ENCODE peak calls at places on chromosomes 11 and 22, in seven cellular contexts. K is adrenal gland; P is tibial nerve; L is heart right ventricle; Y is CD8-positive, alpha-beta memory T cell; B is ascending aorta; U is heart left ventricle. O is an unnamed sample. For H3K9me3, the result is how much of the 10 kb centered on the place peaks cover.

GRCh38 chr11:7175007-7175406 is 76.7 kb upstream of the SYT9 start:
- DNase-seq in K (no peak), U (no peak), L (no peak), P (no peak), Y (no peak), B (no peak), O (no peak)

GRCh38 chr11:116740741-116741140 is 32.0 kb downstream of the BUD13 start:
- DNase-seq in U (no peak), P (no peak), B (no peak), L (no peak), Y (no peak), K (no peak), O (no peak)

GRCh38 chr22:23539135-23539838 is 40.8 kb downstream of the IGLL1 start:
- DNase-seq in L (peak), U (peak), K (peak), Y (peak), P (peak), B (peak), O (peak)

GRCh38 chr11:86069408-86070086 is 663 bp upstream of the PICALM start:
- DNase-seq in P (no peak), U (peak), Y (no peak), K (peak), L (peak), B (peak), O (peak)

GRCh38 chr11:57597971-57598830 is 716 bp downstream of the SERPING1 start:
- DNase-seq in K (peak), L (peak), U (peak), B (peak), Y (no peak), P (peak), O (peak)

GRCh38 chr11:78189851-78190250 is 1.1 kb downstream of the USP35 start:
- DNase-seq in P (no peak), B (no peak), L (no peak), Y (no peak), K (no peak), U (no peak), O (peak)

GRCh38 chr11:9489366-9489765 is 28.6 kb downstream of the ZNF143 start:
- DNase-seq in P (no peak), L (no peak), K (no peak), B (no peak), Y (no peak), U (no peak), O (peak)

GRCh38 chr11:100789500-100789899 is 102.4 kb downstream of the ARHGAP42 start:
- DNase-seq in Y (no peak), L (peak), B (no peak), U (peak), K (peak), P (no peak), O (no peak)

GRCh38 chr11:16171882-16172281 is 184.5 kb downstream of the SOX6 start:
- DNase-seq in B (no peak), U (no peak), L (no peak), P (no peak), K (no peak), Y (no peak), O (no peak)

GRCh38 chr11:94553938-94554337 is 10.2 kb downstream of the FUT4 start:
- DNase-seq in B (no peak), K (no peak), P (no peak), Y (no peak), L (no peak), U (no peak), O (peak)

GRCh38 chr22:48343461-48343860 is 1484.2 kb downstream of the BRD1 start:
- DNase-seq in Y (no peak), P (no peak), K (no peak), L (no peak), U (no peak), B (no peak), O (no peak)
- H3K9me3 ChIP-seq in Y (under half), P (under half), K (under half), L (under half), U (under half), B (under half), O (under half)

GRCh38 chr22:47574551-47574950 is 812.1 kb downstream of the TBC1D22A start:
- DNase-seq in L (no peak), U (peak), Y (no peak), P (no peak), K (no peak), B (no peak), O (no peak)
- H3K9me3 ChIP-seq in L (under half), U (under half), Y (under half), P (under half), K (under half), B (under half), O (under half)

GRCh38 chr22:49400866-49401598 is 426.6 kb downstream of the BRD1 start:
- DNase-seq in K (no peak), Y (no peak), P (no peak), U (no peak), B (no peak), L (no peak), O (no peak)

GRCh38 chr22:49402169-49402568 is 425.5 kb downstream of the BRD1 start:
- DNase-seq in K (no peak), Y (no peak), P (no peak), B (no peak), U (no peak), L (no peak), O (no peak)

GRCh38 chr22:49398646-49399045 is 429.0 kb downstream of the BRD1 start:
- DNase-seq in L (no peak), K (no peak), P (no peak), B (peak), Y (no peak), U (no peak), O (no peak)

GRCh38 chr22:49398115-49398514 is 429.6 kb downstream of the BRD1 start:
- DNase-seq in U (no peak), B (peak), P (no peak), L (no peak), Y (no peak), K (no peak), O (no peak)

GRCh38 chr22:49400136-49400865 is 427.4 kb downstream of the BRD1 start:
- DNase-seq in U (no peak), Y (no peak), L (no peak), B (no peak), P (no peak), K (no peak), O (no peak)
- H3K9me3 ChIP-seq in U (under half), Y (under half), L (under half), B (under half), P (under half), K (under half), O (under half)

GRCh38 chr11:71189768-71190315 is 62.5 kb downstream of the SHANK2 start:
- DNase-seq in P (no peak), B (no peak), Y (no peak), K (no peak), L (no peak), U (no peak), O (no peak)
- H3K9me3 ChIP-seq in P (under half), B (under half), Y (under half), K (under half), L (under half), U (under half), O (under half)

DNA sequence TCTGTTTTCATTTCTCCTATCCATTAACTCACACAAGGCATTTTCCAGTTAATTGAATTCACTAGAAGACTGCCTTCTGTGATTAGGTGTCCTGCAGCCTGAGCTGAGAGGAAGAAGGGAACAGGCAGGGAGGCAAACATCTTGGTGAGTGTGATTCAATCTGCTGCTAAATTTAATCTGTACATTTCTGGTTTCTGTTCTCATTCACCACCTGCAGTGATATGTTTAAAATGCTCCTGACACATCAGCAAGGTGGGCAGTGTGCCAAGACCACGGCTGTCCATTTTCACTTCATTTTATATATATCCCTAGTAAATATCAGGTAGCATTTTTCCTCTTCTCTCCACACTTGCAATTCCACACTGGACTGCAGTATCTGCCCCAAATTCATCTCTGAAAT is 416.5 kb downstream of the TMEM135 start:
- DNase-seq in K (no peak), P (no peak), Y (no peak), B (no peak), L (no peak), U (no peak), O (peak)
- H3K9me3 ChIP-seq in K (under half), P (under half), Y (under half), B (under half), L (under half), U (under half), O (under half)

GRCh38 chr22:47257566-47257965 is 495.1 kb downstream of the TBC1D22A start:
- DNase-seq in U (no peak), B (no peak), P (no peak), Y (no peak), K (no peak), L (no peak), O (no peak)

GRCh38 chr22:47259990-47260389 is 497.5 kb downstream of the TBC1D22A start:
- DNase-seq in K (no peak), B (no peak), Y (no peak), U (no peak), L (no peak), P (no peak), O (no peak)

GRCh38 chr22:47260551-47260950 is 498.1 kb downstream of the TBC1D22A start:
- DNase-seq in L (no peak), B (no peak), K (no peak), P (no peak), U (no peak), Y (no peak), O (no peak)

GRCh38 chr22:47259049-47259448 is 496.6 kb downstream of the TBC1D22A start:
- DNase-seq in U (no peak), P (no peak), K (no peak), L (no peak), Y (no peak), B (no peak), O (no peak)
- H3K9me3 ChIP-seq in U (under half), P (under half), K (under half), L (under half), Y (under half), B (under half), O (under half)

GRCh38 chr11:95700471-95700817 is 89.1 kb downstream of the FAM76B start:
- DNase-seq in B (no peak), K (no peak), U (no peak), P (no peak), Y (no peak), L (no peak), O (no peak)

GRCh38 chr11:95698939-95699562 is 90.5 kb downstream of the FAM76B start:
- DNase-seq in P (no peak), Y (no peak), B (no peak), U (no peak), K (no peak), L (no peak), O (peak)

GRCh38 chr11:95697614-95698408 is 91.8 kb downstream of the FAM76B start:
- DNase-seq in P (no peak), B (no peak), Y (no peak), L (peak), U (peak), K (no peak), O (peak)

GRCh38 chr11:95703059-95703458 is 86.5 kb downstream of the FAM76B start:
- DNase-seq in B (no peak), Y (no peak), P (no peak), L (no peak), K (no peak), U (no peak), O (no peak)

DNA sequence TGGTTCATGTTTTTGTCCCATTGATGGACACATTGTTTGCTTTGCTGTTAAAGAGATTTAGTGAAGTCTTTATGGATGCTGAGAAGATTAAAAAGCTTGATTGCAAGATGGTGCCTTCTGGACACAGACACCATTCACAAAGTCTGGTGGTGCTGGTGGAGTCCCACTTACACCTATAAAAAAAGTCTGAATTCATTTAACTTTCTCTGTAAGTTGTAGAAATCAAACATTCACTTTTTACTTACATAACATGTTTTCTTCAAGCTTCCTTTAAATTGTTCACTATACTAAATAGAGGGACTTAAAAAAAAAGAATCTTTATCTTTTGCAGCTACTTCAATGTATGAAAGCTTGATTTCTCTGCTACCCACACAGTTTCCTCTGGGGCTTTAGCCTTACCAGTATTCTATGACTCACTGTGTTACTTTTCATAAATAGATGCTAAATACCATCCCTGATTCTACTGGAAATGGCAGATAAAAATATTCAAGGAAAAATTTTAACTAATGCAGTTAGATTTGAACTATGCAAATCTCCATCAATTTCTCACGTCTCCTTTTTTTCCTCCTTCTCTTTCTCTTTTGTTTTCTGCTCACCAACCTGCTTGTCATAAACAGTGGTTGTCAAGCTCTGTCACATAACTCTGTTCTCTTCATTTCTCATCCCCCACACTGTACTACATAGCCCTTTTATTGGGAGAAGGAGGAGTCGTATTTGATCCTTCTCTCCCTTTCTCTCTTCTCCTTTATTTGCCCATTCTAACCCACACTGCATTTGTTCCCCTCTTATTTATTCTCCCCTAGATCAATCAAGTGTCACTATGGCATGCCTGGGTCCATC is 89.7 kb downstream of the FAM76B start:
- DNase-seq in B (no peak), L (no peak), Y (no peak), K (no peak), U (no peak), P (no peak), O (peak)
- H3K9me3 ChIP-seq in B (under half), L (under half), Y (under half), K (under half), U (under half), P (under half), O (under half)

DNA sequence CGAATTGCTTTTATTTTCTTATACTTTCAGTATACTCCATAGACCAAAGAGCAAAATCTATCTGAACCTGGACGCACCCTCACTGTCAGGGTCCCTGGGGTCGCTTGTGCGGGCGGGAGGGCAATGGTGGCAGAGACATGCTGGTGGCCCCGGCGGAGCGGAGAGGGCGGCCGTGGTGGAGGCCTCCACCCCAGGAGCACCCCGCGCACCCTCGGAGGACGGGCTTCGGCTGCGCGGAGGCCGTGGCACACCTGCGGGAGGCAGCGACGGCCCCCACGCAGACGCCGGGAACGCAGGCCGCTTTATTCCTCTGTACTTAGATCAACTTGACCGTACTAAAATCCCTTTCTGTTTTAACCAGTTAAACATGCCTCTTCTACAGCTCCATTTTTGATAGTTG is 1077.4 kb downstream of the BRD1 start:
- DNase-seq in U (no peak), B (no peak), P (no peak), Y (no peak), L (no peak), K (no peak), O (no peak)
- H3K9me3 ChIP-seq in U (under half), B (under half), P (under half), Y (under half), L (under half), K (under half), O (under half)